ENCODE peak calls at places on chromosomes 12 and 14, in five cellular contexts. X, L, F, A and H are unnamed samples.

GRCh38 chr12:122078141-122079037 is at the start of gene MLXIP:
- DNase-seq in X (peak), L (peak), F (peak), A (peak), H (peak)

GRCh38 chr12:55572168-55572567 is at the start of gene OR2AP1:
- DNase-seq in X (no peak), L (no peak), F (no peak), A (no peak), H (no peak)

GRCh38 chr12:124545508-124546418 is 21.6 kb downstream of the NCOR2 start:
- DNase-seq in X (peak), L (peak), F (no peak), A (no peak), H (no peak)

GRCh38 chr12:269216-269615 is 6.6 kb upstream of the SLC6A13 start:
- DNase-seq in X (no peak), L (no peak), F (no peak), A (no peak), H (no peak)

GRCh38 chr14:84064756-84065155 is 1465.2 kb upstream of the FLRT2 start:
- DNase-seq in X (no peak), L (no peak), F (no peak), A (no peak), H (no peak)

GRCh38 chr12:27319394-27319793 is 13.2 kb upstream of the BMAL2 start:
- DNase-seq in X (peak), L (no peak), F (no peak), A (no peak), H (no peak)

GRCh38 chr12:122753213-122753571 is 568 bp downstream of the DENR start:
- DNase-seq in X (peak), L (no peak), F (no peak), A (peak), H (no peak)

GRCh38 chr12:26245175-26245942 is 50.0 kb downstream of the SSPN start:
- DNase-seq in X (no peak), L (no peak), F (no peak), A (no peak), H (no peak)

GRCh38 chr14:40987481-40987880 is 619.2 kb upstream of the LRFN5 start:
- DNase-seq in X (no peak), L (no peak), F (no peak), A (no peak), H (no peak)

GRCh38 chr12:88248606-88249005 is 106.5 kb downstream of the TMTC3 start:
- DNase-seq in X (no peak), L (no peak), F (no peak), A (no peak), H (no peak)

GRCh38 chr12:104669057-104669770 is 212.5 kb downstream of the CHST11 start:
- DNase-seq in X (no peak), L (peak), F (no peak), A (no peak), H (no peak)

GRCh38 chr12:113474635-113475436 is 3.2 kb upstream of the LHX5 start:
- DNase-seq in X (no peak), L (no peak), F (no peak), A (no peak), H (no peak)

GRCh38 chr12:4151362-4152121 is 122.0 kb upstream of the CCND2 start:
- DNase-seq in X (no peak), L (no peak), F (no peak), A (peak), H (no peak)

GRCh38 chr12:20731274-20731673 is 36.1 kb downstream of the SLCO1C1 start:
- DNase-seq in X (no peak), L (no peak), F (no peak), A (no peak), H (no peak)

GRCh38 chr12:56126732-56127239 is 1.3 kb upstream of the ESYT1 start:
- DNase-seq in X (no peak), L (no peak), F (no peak), A (peak), H (no peak)

GRCh38 chr14:39087493-39087892 is 15.5 kb downstream of the SEC23A start:
- DNase-seq in X (no peak), L (no peak), F (no peak), A (no peak), H (no peak)

GRCh38 chr12:54173906-54174471 is 14.8 kb downstream of the SMUG1 start:
- DNase-seq in X (no peak), L (no peak), F (no peak), A (no peak), H (no peak)

GRCh38 chr12:29743801-29744200 is 39.9 kb downstream of the TMTC1 start:
- DNase-seq in X (peak), L (no peak), F (no peak), A (no peak), H (no peak)

GRCh38 chr14:97298331-97298730 is 501.1 kb downstream of the VRK1 start:
- DNase-seq in X (no peak), L (no peak), F (no peak), A (no peak), H (no peak)

GRCh38 chr12:54216580-54217308 is 28.0 kb upstream of the SMUG1 start:
- DNase-seq in X (peak), L (peak), F (no peak), A (peak), H (no peak)

GRCh38 chr12:29208935-29209701 is 60.0 kb downstream of the FAR2 start:
- DNase-seq in X (no peak), L (no peak), F (no peak), A (no peak), H (no peak)

GRCh38 chr12:50192908-50193307 is 25.7 kb upstream of the CERS5 start:
- DNase-seq in X (peak), L (no peak), F (no peak), A (no peak), H (no peak)

GRCh38 chr14:74583689-74584434 is 28.2 kb downstream of the LTBP2 start:
- DNase-seq in X (peak), L (no peak), F (no peak), A (no peak), H (no peak)

GRCh38 chr12:41264281-41264680 is 76.2 kb downstream of the PDZRN4 start:
- DNase-seq in X (no peak), L (no peak), F (no peak), A (peak), H (no peak)

GRCh38 chr14:70771781-70772212 is 37.5 kb downstream of the MAP3K9 start:
- DNase-seq in X (peak), L (no peak), F (no peak), A (no peak), H (no peak)

GRCh38 chr12:93767524-93767863 is 90.3 kb downstream of the CRADD start:
- DNase-seq in X (no peak), L (no peak), F (no peak), A (no peak), H (no peak)

GRCh38 chr14:101185081-101185835 is 281.7 kb upstream of the RTL1 start:
- DNase-seq in X (no peak), L (no peak), F (peak), A (no peak), H (no peak)

GRCh38 chr14:78254911-78255431 is 84.8 kb downstream of the NRXN3 start:
- DNase-seq in X (peak), L (no peak), F (no peak), A (no peak), H (no peak)

GRCh38 chr12:565161-565560 is 98.1 kb downstream of the NINJ2 start:
- DNase-seq in X (no peak), L (no peak), F (no peak), A (no peak), H (no peak)

GRCh38 chr12:81896771-81897170 is 137.6 kb upstream of the PPFIA2 start:
- DNase-seq in X (peak), L (no peak), F (no peak), A (peak), H (no peak)

GRCh38 chr12:104651812-104652211 is 195.1 kb downstream of the CHST11 start:
- DNase-seq in X (no peak), L (no peak), F (no peak), A (no peak), H (no peak)

GRCh38 chr12:80794506-80794905 is 77.8 kb downstream of the MYF5 start:
- DNase-seq in X (no peak), L (no peak), F (no peak), A (no peak), H (no peak)

GRCh38 chr14:55580401-55581010 is 499 bp downstream of the KTN1 start:
- DNase-seq in X (no peak), L (peak), F (no peak), A (peak), H (no peak)

GRCh38 chr14:92969470-92970232 is 46.7 kb downstream of the CHGA start:
- DNase-seq in X (no peak), L (no peak), F (no peak), A (no peak), H (no peak)

GRCh38 chr14:58272589-58273372 is 25.6 kb upstream of the ARID4A start:
- DNase-seq in X (peak), L (no peak), F (no peak), A (peak), H (no peak)

GRCh38 chr12:13000616-13000934 is 510 bp upstream of the HEBP1 start:
- DNase-seq in X (no peak), L (no peak), F (no peak), A (no peak), H (no peak)

GRCh38 chr14:104263671-104264358 is 125.4 kb downstream of the KIF26A start:
- DNase-seq in X (no peak), L (no peak), F (no peak), A (no peak), H (no peak)

GRCh38 chr14:28707814-28708213 is 58.8 kb upstream of the FOXG1 start:
- DNase-seq in X (peak), L (no peak), F (no peak), A (no peak), H (no peak)

GRCh38 chr12:124045671-124046070 is 72.7 kb downstream of the ZNF664 start:
- DNase-seq in X (no peak), L (no peak), F (no peak), A (no peak), H (no peak)

GRCh38 chr14:31425905-31426304 is 5.6 kb upstream of the HEATR5A start:
- DNase-seq in X (no peak), L (no peak), F (no peak), A (no peak), H (no peak)

GRCh38 chr14:31421200-31421599 is 850 bp upstream of the HEATR5A start:
- DNase-seq in X (no peak), L (no peak), F (no peak), A (no peak), H (no peak)

GRCh38 chr14:31429791-31430190 is 9.4 kb upstream of the HEATR5A start:
- DNase-seq in X (no peak), L (no peak), F (no peak), A (no peak), H (no peak)

GRCh38 chr14:31428011-31428410 is 7.7 kb upstream of the HEATR5A start:
- DNase-seq in X (no peak), L (no peak), F (no peak), A (no peak), H (no peak)

GRCh38 chr14:31426663-31427062 is 6.3 kb upstream of the HEATR5A start:
- DNase-seq in X (no peak), L (no peak), F (no peak), A (no peak), H (no peak)
- TF ChIP-seq CTCF in X (no peak), L (no peak), F (no peak), A (no peak), H (no peak)

GRCh38 chr12:107436376-107436775 is 249.2 kb upstream of the PWP1 start:
- DNase-seq in X (peak), L (no peak), F (no peak), A (no peak), H (no peak)
- H3K27ac ChIP-seq in X (no peak), L (no peak), F (no peak), A (no peak), H (no peak)

GRCh38 chr12:65106948-65107347 is 14.2 kb downstream of the WIF1 start:
- DNase-seq in X (no peak), L (no peak), F (no peak), A (peak), H (no peak)
- TF ChIP-seq CTCF in X (peak), L (no peak), F (no peak), A (peak), H (peak)

DNA sequence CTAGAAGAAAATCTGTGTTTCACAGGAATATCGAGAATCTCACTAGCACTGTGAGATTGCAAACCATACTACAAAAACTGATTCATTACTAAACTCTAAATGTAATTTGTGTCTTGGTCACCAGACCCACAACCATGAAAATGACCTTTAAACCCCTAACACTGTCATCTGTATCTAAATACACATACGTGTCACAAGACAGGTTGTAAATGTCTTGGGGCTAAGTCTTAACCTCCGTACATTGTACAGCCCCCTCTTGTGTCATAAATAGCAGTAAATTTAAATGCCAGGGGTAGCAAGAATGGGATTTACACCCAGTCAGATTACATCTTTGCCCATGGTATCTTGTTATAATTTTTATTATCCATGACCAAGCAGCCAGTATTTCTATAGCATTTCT is 117.3 kb downstream of the GPR135 start:
- DNase-seq in X (no peak), L (no peak), F (no peak), A (no peak), H (no peak)
- H3K27ac ChIP-seq in X (no peak), L (no peak), F (peak), A (peak), H (peak)

DNA sequence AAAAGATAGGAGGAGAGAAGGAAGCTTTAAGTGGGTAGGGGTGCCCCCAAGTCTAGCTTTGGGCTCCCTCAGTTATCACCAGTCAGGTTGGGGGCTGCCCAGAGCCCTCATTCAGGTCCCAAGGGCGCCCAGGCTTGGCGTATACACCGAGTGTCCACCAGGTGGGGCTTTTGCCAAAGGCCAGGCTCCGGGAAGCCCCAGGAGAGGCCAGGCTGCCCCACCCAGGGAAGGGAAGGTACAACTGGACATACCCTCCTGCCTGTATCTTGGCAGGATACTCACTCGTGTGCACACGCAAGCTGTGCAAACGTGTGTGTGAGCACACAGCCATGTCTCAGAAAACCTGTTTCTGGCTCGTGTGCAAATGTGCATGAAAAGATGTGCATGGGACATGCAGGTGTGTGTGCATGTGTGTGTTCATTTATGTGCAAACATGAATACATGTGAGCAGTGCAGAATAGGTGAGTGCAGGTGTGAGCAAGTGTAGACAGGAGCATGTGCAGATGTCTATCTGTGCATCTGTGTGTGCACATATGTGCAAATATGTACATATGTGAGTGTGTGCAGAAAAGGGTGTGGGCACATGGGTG is 103.9 kb upstream of the MYL2 start:
- DNase-seq in X (peak), L (no peak), F (no peak), A (peak), H (no peak)
- TF ChIP-seq CTCF in X (peak), L (peak), F (peak), A (peak), H (peak)

DNA sequence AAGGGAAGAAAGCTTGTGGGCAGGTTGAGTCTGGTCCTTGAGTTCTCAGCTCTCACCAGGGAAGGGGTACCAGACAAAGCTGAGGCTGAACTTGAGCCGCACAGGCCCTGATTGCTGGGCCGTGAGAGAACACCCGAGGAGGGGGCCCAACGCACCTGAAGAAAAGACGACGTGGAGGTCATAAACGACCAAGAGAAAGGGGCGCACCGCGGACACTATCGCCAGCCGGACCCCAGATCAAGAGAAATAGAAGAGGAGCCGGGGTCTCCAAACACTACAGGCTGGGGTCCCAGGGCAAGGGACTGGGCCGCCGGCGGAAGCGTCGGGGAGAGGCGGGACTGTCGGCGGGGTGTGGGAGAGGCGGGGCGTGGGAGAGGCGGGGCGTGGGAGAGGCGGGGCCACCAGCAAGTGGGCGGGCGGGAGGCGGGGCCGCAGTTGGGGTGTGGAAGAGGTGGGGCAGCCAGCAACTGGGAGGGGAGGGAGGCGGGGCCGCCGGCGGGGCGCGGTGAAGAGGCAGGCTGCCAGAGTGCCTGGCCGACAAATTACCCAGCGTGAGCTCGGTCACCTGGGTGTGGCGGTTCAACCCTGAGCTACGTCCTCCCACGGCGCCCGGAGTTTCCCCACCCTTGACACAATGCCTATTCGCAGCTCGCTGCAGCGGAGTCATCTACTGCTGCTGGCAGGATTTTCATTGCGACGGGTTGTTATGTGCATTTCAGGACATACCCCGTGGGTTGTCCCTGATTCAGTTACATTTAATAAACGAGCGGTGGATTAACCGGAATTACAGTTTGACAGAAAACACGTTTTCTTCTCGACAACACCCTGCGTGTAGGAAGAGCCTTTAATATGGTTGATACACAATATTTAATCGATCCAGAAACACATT is 15.5 kb upstream of the NEMF start:
- DNase-seq in X (peak), L (peak), F (peak), A (peak), H (peak)
- H3K27ac ChIP-seq in X (peak), L (peak), F (peak), A (peak), H (peak)

DNA sequence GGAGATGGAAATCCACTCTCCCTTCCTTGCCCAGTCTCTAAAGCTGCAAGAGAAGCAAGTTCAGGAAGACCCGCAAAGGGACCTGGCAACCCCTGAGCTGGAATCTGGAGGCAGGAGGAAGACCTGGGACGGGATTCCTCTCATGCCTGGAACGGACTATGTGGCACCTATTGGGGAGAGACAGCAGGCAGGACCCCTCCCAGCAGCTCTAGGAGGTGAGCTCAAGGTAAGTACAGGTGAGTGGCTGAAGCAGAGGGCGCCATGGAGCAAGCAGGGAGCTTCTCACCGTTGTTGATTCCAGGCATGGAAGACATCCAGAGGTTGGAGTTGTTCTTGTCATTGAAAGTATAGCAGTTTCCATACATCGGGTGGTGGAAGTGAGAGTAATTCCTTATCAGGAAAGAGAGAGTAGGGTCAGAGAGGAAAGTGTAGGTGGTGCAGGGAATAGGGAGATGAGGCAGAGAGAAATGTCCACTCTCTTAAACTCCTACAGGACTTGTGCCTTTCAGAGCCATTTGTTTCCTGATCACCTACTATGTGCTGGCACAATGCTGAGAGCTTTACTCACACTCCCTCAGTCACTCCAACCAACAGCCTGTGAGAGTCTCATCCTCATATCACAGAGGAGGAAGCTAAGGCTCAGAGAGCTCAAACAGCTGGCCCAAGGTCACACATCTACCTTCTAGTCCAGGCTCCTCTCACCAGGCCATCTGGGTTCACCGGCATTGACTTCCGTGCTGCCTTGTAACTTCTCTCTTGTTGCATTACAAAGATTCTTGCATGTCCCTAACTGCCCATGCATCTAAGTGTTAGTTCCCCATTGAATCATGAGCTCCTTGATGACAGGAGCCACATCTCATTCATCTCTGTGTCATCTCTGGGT is 13.9 kb upstream of the TNFRSF1A start:
- DNase-seq in X (no peak), L (no peak), F (no peak), A (peak), H (no peak)
- TF ChIP-seq CTCF in X (no peak), L (no peak), F (no peak), A (peak), H (no peak)